ENCODE peak calls at places on chromosomes 7 and 10, in eight cellular contexts. P, H, B, Z, D, V, W and X are unnamed samples.
A peak's percentile ranks its signal among the peaks of the same experiment; 100 is the strongest.

GRCh38 chr7:67302113-67303039 is 305.7 kb downstream of the TYW1 start:
- DNase-seq in Z (peak; percentile 99), W (peak; percentile 98), B (peak; percentile 100), V (peak; percentile 99), H (peak; percentile 99), D (peak; percentile 99), P (peak; percentile 100), X (peak; percentile 98)

GRCh38 chr10:97332586-97333350 is 1.8 kb downstream of the FRAT2 start:
- DNase-seq in B (peak; percentile 39), Z (peak; percentile 33), D (peak; percentile 59), P (peak; percentile 52), W (no peak), H (peak; percentile 73), V (peak; percentile 34), X (no peak)

GRCh38 chr10:79393924-79394610 is 46.8 kb downstream of the PPIF start:
- DNase-seq in D (peak; percentile 5), H (no peak), B (peak; percentile 15), P (no peak), V (no peak), Z (no peak), W (peak; percentile 35), X (peak; percentile 48)

GRCh38 chr7:43694399-43694748 is 34.9 kb downstream of the COA1 start:
- DNase-seq in W (no peak), H (no peak), V (no peak), B (no peak), P (no peak), D (no peak), Z (no peak), X (no peak)

GRCh38 chr7:2964208-2964607 is 79.5 kb downstream of the CARD11 start:
- DNase-seq in P (no peak), W (no peak), V (no peak), H (no peak), Z (no peak), D (no peak), B (no peak), X (no peak)

GRCh38 chr7:24158976-24159375 is 125.0 kb upstream of the NPY start:
- DNase-seq in D (no peak), W (no peak), V (no peak), B (no peak), P (no peak), Z (no peak), H (no peak), X (no peak)

GRCh38 chr7:36391436-36392198 is 2.0 kb downstream of the ANLN start:
- DNase-seq in D (no peak), W (no peak), B (no peak), H (no peak), V (no peak), Z (no peak), P (no peak), X (no peak)

GRCh38 chr7:64999165-65000004 is 7.1 kb downstream of the ERV3-1 start:
- DNase-seq in D (no peak), V (peak; percentile 75), Z (no peak), H (peak; percentile 38), B (no peak), W (peak; percentile 49), P (no peak), X (no peak)

GRCh38 chr10:29297678-29298077 is 8.8 kb downstream of the LYZL1 start:
- DNase-seq in B (no peak), Z (no peak), D (no peak), V (no peak), P (no peak), H (no peak), W (no peak), X (no peak)

GRCh38 chr10:117537436-117537903 is 5.1 kb upstream of the EMX2 start:
- DNase-seq in Z (peak; percentile 64), H (no peak), P (no peak), V (peak; percentile 39), B (no peak), D (no peak), W (no peak), X (no peak)

GRCh38 chr7:41688012-41688625 is 14.8 kb downstream of the INHBA start:
- DNase-seq in D (no peak), P (no peak), V (no peak), W (no peak), B (no peak), H (no peak), Z (no peak), X (no peak)

GRCh38 chr10:29834990-29835569 is 200.3 kb upstream of the SVIL start:
- DNase-seq in B (no peak), V (no peak), P (no peak), W (no peak), D (no peak), H (no peak), Z (no peak), X (no peak)

GRCh38 chr7:43944286-43944685 is 18.1 kb downstream of the UBE2D4 start:
- DNase-seq in H (no peak), W (no peak), V (no peak), P (no peak), B (no peak), D (no peak), Z (no peak), X (no peak)

GRCh38 chr10:17454181-17454800 is at the start of gene ST8SIA6:
- DNase-seq in B (peak; percentile 62), W (peak; percentile 59), V (peak; percentile 71), Z (peak; percentile 36), P (no peak), H (peak; percentile 52), D (peak; percentile 54), X (peak; percentile 73)

GRCh38 chr10:65501259-65501658 is 1424.6 kb upstream of the LRRTM3 start:
- DNase-seq in P (no peak), Z (no peak), W (no peak), V (peak; percentile 69), D (no peak), B (no peak), H (peak; percentile 46), X (no peak)

GRCh38 chr7:139479620-139480019 is 3.9 kb downstream of the KLRG2 start:
- DNase-seq in P (no peak), H (no peak), V (no peak), Z (no peak), W (no peak), B (no peak), D (peak; percentile 26), X (no peak)

GRCh38 chr10:4174197-4174596 is 389.2 kb upstream of the KLF6 start:
- DNase-seq in W (no peak), B (no peak), D (no peak), H (no peak), V (peak; percentile 42), P (no peak), Z (no peak), X (no peak)

GRCh38 chr10:12419279-12419847 is 70.0 kb downstream of the CAMK1D start:
- DNase-seq in B (peak; percentile 50), D (no peak), Z (no peak), W (no peak), P (no peak), V (no peak), H (no peak), X (no peak)

GRCh38 chr7:149161241-149161848 is 14.1 kb downstream of the ZNF398 start:
- DNase-seq in V (no peak), W (no peak), H (no peak), Z (no peak), B (no peak), D (no peak), P (no peak), X (no peak)

GRCh38 chr7:100968650-100969049 is 715 bp upstream of the MUC12 start:
- DNase-seq in W (no peak), V (no peak), D (peak; percentile 25), H (no peak), B (no peak), Z (no peak), P (no peak), X (no peak)

GRCh38 chr7:64541438-64542359 is 21.2 kb downstream of the ZNF680 start:
- DNase-seq in H (no peak), P (peak; percentile 45), W (no peak), D (no peak), B (peak; percentile 49), V (no peak), Z (no peak), X (no peak)

GRCh38 chr7:91777522-91777921 is 103.0 kb downstream of the MTERF1 start:
- DNase-seq in W (no peak), Z (no peak), P (no peak), V (no peak), B (no peak), H (no peak), D (no peak), X (no peak)

GRCh38 chr7:108083980-108084379 is 46.2 kb downstream of the LAMB4 start:
- DNase-seq in D (no peak), W (no peak), H (no peak), V (no peak), B (no peak), Z (no peak), P (no peak), X (no peak)

GRCh38 chr10:90314718-90315117 is 543.1 kb downstream of the HTR7 start:
- DNase-seq in B (no peak), D (no peak), V (no peak), P (no peak), H (no peak), Z (no peak), W (no peak), X (no peak)

GRCh38 chr10:133128126-133129081 is 31.6 kb upstream of the KNDC1 start:
- DNase-seq in Z (no peak), W (peak; percentile 36), B (peak; percentile 18), P (no peak), V (no peak), D (peak; percentile 5), H (no peak), X (peak; percentile 57)

DNA sequence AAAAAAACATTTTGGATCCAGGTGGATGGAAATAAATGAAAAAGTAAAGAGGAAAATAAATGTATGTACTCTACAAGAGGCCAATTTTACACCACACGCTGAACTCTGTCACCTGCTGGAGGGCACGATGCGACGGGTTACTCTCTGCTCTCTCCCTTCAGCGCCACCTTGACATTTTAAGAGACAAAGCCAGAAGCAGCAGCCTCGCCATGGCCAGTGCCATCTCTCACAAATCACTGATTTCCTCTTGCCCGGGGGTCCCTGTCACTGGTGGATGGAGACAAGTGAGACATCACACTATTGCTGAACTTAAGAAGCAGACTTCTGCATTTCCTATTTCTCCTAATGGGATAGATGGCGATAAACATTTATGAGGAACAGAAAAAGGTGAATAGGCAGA is 190.0 kb downstream of the ZMYND11 start:
- DNase-seq in H (no peak), W (no peak), Z (no peak), D (no peak), B (no peak), V (no peak), P (no peak), X (peak; percentile 10)
- H3K9me3 ChIP-seq in H (no peaks in the 10 kb centered on the region), W (no peaks in the 10 kb centered on the region), Z (no peaks in the 10 kb centered on the region), D (no peaks in the 10 kb centered on the region), B (no peaks in the 10 kb centered on the region), V (no peaks in the 10 kb centered on the region), P (no peaks in the 10 kb centered on the region), X (no peaks in the 10 kb centered on the region)

GRCh38 chr10:116272497-116273221 is at the start of gene GFRA1:
- DNase-seq in H (peak; percentile 20), D (no peak), P (peak; percentile 22), B (no peak), V (no peak), Z (peak; percentile 40), W (no peak), X (no peak)
- H3K4me3 ChIP-seq in H (peak within 1 kb of the TSS; percentile 29), D (peak within 1 kb of the TSS; percentile 46), P (peak within 1 kb of the TSS; percentile 48), B (peak within 1 kb of the TSS; percentile 34), V (no peak within 1 kb of the TSS), Z (peak within 1 kb of the TSS; percentile 83), W (peak within 1 kb of the TSS; percentile 51), X (peak within 1 kb of the TSS; percentile 42)

GRCh38 chr7:73509463-73509862 is 12.6 kb downstream of the BAZ1B start:
- DNase-seq in V (no peak), H (no peak), B (no peak), D (no peak), Z (no peak), W (peak; percentile 75), P (no peak), X (peak; percentile 79)
- H3K4me1 ChIP-seq in V (no peaks in the 10 kb centered on the region), H (peaks cover 6% of the 10 kb centered on the region), B (peaks cover 4% of the 10 kb centered on the region), D (peaks cover 4% of the 10 kb centered on the region), Z (no peaks in the 10 kb centered on the region), W (peaks cover 10% of the 10 kb centered on the region), P (peaks cover 4% of the 10 kb centered on the region), X (peaks cover 4% of the 10 kb centered on the region)

GRCh38 chr10:104707602-104708160 is 66.6 kb downstream of the SORCS3 start:
- DNase-seq in D (no peak), Z (no peak), V (no peak), H (no peak), B (no peak), P (no peak), W (no peak), X (no peak)
- H3K9me3 ChIP-seq in D (no peaks in the 10 kb centered on the region), Z (no peaks in the 10 kb centered on the region), V (no peaks in the 10 kb centered on the region), H (no peaks in the 10 kb centered on the region), B (no peaks in the 10 kb centered on the region), P (no peaks in the 10 kb centered on the region), W (no peaks in the 10 kb centered on the region), X (no peaks in the 10 kb centered on the region)